ENCODE peak calls at places on chromosomes 3 and 15, in seven cellular contexts. I, X, R, L, C, B and H are unnamed samples.

GRCh38 chr15:71752604-71753289 is 57.6 kb upstream of the NR2E3 start:
- DNase-seq in I (no peak), X (no peak), R (peak), L (no peak), C (peak), B (peak), H (no peak)

GRCh38 chr3:18648868-18649450 is 223.8 kb upstream of the SATB1 start:
- DNase-seq in I (no peak), X (no peak), R (no peak), L (no peak), C (no peak), B (no peak), H (no peak)

GRCh38 chr3:187265461-187265955 is 26.0 kb downstream of the MASP1 start:
- DNase-seq in I (no peak), X (no peak), R (no peak), L (no peak), C (peak), B (no peak), H (no peak)

GRCh38 chr15:67897646-67898045 is 57.8 kb upstream of the RNU6-1 start:
- DNase-seq in I (no peak), X (no peak), R (no peak), L (no peak), C (no peak), B (peak), H (no peak)

GRCh38 chr15:73517566-73517965 is 74.6 kb downstream of the REC114 start:
- DNase-seq in I (no peak), X (no peak), R (no peak), L (no peak), C (no peak), B (peak), H (peak)

GRCh38 chr15:66834863-66835557 is 133.0 kb downstream of the SMAD6 start:
- DNase-seq in I (no peak), X (no peak), R (no peak), L (no peak), C (no peak), B (no peak), H (no peak)

GRCh38 chr15:61871926-61872522 is 188.2 kb downstream of the VPS13C start:
- DNase-seq in I (no peak), X (no peak), R (peak), L (no peak), C (peak), B (peak), H (no peak)

GRCh38 chr3:49903451-49904424 is at the start of gene MST1R:
- DNase-seq in I (no peak), X (peak), R (peak), L (peak), C (peak), B (no peak), H (peak)

GRCh38 chr3:126945171-126945721 is 37.7 kb upstream of the PLXNA1 start:
- DNase-seq in I (no peak), X (no peak), R (no peak), L (no peak), C (no peak), B (no peak), H (no peak)